ENCODE peak calls at places on chromosomes 16 and 17, in six cellular contexts. F is adipocyte; P is germinal center; W is activated CD8-positive, alpha-beta memory T cell treated with anti-CD3 and anti-CD28 coated beads, Interleukin-2, amount 50 U/mL, for 48 hours; N is hippocampal formation; I is GM12891. R is an unnamed sample.

GRCh38 chr16:14186007-14186953 is 115.2 kb downstream of the MRTFB start:
- DNase-seq in I (no peak), W (no peak), F (peak), P (no peak), N (peak), R (no peak)

GRCh38 chr16:15961060-15961511 is 11.7 kb downstream of the ABCC1 start:
- DNase-seq in F (no peak), P (no peak), N (no peak), I (no peak), W (peak), R (no peak)

GRCh38 chr16:30342751-30343490 is 12.2 kb downstream of the CD2BP2 start:
- DNase-seq in F (no peak), W (no peak), P (no peak), N (no peak), I (no peak), R (no peak)

GRCh38 chr17:79548116-79548515 is 62.7 kb downstream of the RBFOX3 start:
- DNase-seq in F (no peak), I (no peak), W (no peak), N (no peak), P (no peak), R (no peak)

GRCh38 chr16:23045025-23045424 is 104.2 kb downstream of the USP31 start:
- DNase-seq in I (no peak), W (no peak), N (no peak), F (no peak), P (no peak), R (no peak)

GRCh38 chr17:49494937-49495841 is at the start of gene NGFR:
- DNase-seq in I (peak), P (peak), W (peak), N (peak), F (peak), R (peak)

GRCh38 chr16:28865722-28866453 is 2.2 kb downstream of the SH2B1 start:
- DNase-seq in P (no peak), I (no peak), W (no peak), N (no peak), F (no peak), R (no peak)

GRCh38 chr17:57604771-57605733 is 140.0 kb downstream of the CCDC182 start:
- DNase-seq in N (peak), F (peak), I (peak), P (no peak), W (peak), R (peak)

GRCh38 chr17:50060951-50061712 is 5.2 kb downstream of the ITGA3 start:
- DNase-seq in P (no peak), W (no peak), I (no peak), N (no peak), F (peak), R (peak)

GRCh38 chr17:72926171-72926570 is 166.3 kb downstream of the SLC39A11 start:
- DNase-seq in N (no peak), F (no peak), W (no peak), I (no peak), P (no peak), R (no peak)

GRCh38 chr16:11280616-11281522 is at the start of gene PRM1:
- DNase-seq in I (no peak), F (no peak), P (no peak), N (no peak), W (no peak), R (no peak)

GRCh38 chr17:39591958-39592954 is 15.5 kb downstream of the NEUROD2 start:
- DNase-seq in W (no peak), F (peak), I (no peak), N (no peak), P (no peak), R (no peak)

GRCh38 chr17:57861000-57861736 is 11.3 kb upstream of the MRPS23 start:
- DNase-seq in W (no peak), F (peak), I (no peak), P (peak), N (peak), R (no peak)

GRCh38 chr17:7224661-7225111 is 4.9 kb downstream of the ACADVL start:
- DNase-seq in P (no peak), N (no peak), I (no peak), W (no peak), F (no peak), R (no peak)

R was measured in substantia nigra.